ENCODE peak calls at places on chromosome 2, in five cellular contexts. One of them, this sample, is unnamed.

GRCh38 chr2:152387046-152387445 is 52.1 kb downstream of the FMNL2 start:
- DNase-seq in psoas muscle: no peak
- DNase-seq in GDM1: no peak
- DNase-seq in HT1080: no peak
- DNase-seq in K562: no peak
- DNase-seq in this sample: no peak

GRCh38 chr2:27831279-27832050 is 58.7 kb downstream of the RBKS start:
- DNase-seq in K562: no peak
- DNase-seq in GDM1: no peak
- DNase-seq in psoas muscle: no peak
- DNase-seq in HT1080: no peak
- DNase-seq in this sample: no peak

GRCh38 chr2:86123328-86123727 is 17.3 kb downstream of the PTCD3 start:
- DNase-seq in psoas muscle: no peak
- DNase-seq in HT1080: no peak
- DNase-seq in GDM1: no peak
- DNase-seq in K562: no peak
- DNase-seq in this sample: no peak

GRCh38 chr2:133710613-133711012 is 142.3 kb upstream of the NCKAP5 start:
- DNase-seq in psoas muscle: no peak
- DNase-seq in HT1080: no peak
- DNase-seq in K562: no peak
- DNase-seq in GDM1: no peak
- DNase-seq in this sample: no peak

GRCh38 chr2:39523308-39524044 is 86.4 kb upstream of the MAP4K3 start:
- DNase-seq in HT1080: peak
- DNase-seq in GDM1: no peak
- DNase-seq in psoas muscle: no peak
- DNase-seq in K562: peak
- DNase-seq in this sample: no peak

GRCh38 chr2:120385355-120386127 is 39.6 kb downstream of the INHBB start:
- DNase-seq in psoas muscle: peak
- DNase-seq in GDM1: no peak
- DNase-seq in K562: no peak
- DNase-seq in HT1080: no peak
- DNase-seq in this sample: no peak

GRCh38 chr2:156736950-156737349 is 300.8 kb downstream of the GPD2 start:
- DNase-seq in HT1080: no peak
- DNase-seq in GDM1: no peak
- DNase-seq in K562: no peak
- DNase-seq in psoas muscle: no peak
- DNase-seq in this sample: no peak

GRCh38 chr2:99880148-99880983 is 262.0 kb downstream of the AFF3 start:
- DNase-seq in HT1080: peak
- DNase-seq in GDM1: no peak
- DNase-seq in K562: no peak
- DNase-seq in psoas muscle: no peak
- DNase-seq in this sample: no peak

GRCh38 chr2:69764286-69765058 is 22.5 kb downstream of the ANXA4 start:
- DNase-seq in psoas muscle: no peak
- DNase-seq in HT1080: no peak
- DNase-seq in K562: no peak
- DNase-seq in GDM1: no peak
- DNase-seq in this sample: peak

GRCh38 chr2:69616755-69617154 is 26.8 kb downstream of the AAK1 start:
- DNase-seq in HT1080: peak
- DNase-seq in psoas muscle: no peak
- DNase-seq in GDM1: no peak
- DNase-seq in K562: no peak
- DNase-seq in this sample: no peak

GRCh38 chr2:187575081-187576067 is 21.1 kb upstream of the TFPI start:
- DNase-seq in GDM1: no peak
- DNase-seq in psoas muscle: no peak
- DNase-seq in K562: no peak
- DNase-seq in HT1080: no peak
- DNase-seq in this sample: no peak

GRCh38 chr2:234705108-234705507 is 208.2 kb upstream of the ARL4C start:
- DNase-seq in GDM1: no peak
- DNase-seq in K562: no peak
- DNase-seq in HT1080: peak
- DNase-seq in psoas muscle: no peak
- DNase-seq in this sample: no peak

GRCh38 chr2:133326651-133327397 is 241.4 kb downstream of the NCKAP5 start:
- DNase-seq in GDM1: no peak
- DNase-seq in psoas muscle: no peak
- DNase-seq in HT1080: peak
- DNase-seq in K562: no peak
- DNase-seq in this sample: no peak

GRCh38 chr2:9655441-9656269 is 24.9 kb upstream of the YWHAQ start:
- DNase-seq in K562: no peak
- DNase-seq in HT1080: peak
- DNase-seq in psoas muscle: no peak
- DNase-seq in GDM1: no peak
- DNase-seq in this sample: no peak

GRCh38 chr2:145287686-145288085 is 767.8 kb upstream of the ZEB2 start:
- DNase-seq in psoas muscle: no peak
- DNase-seq in HT1080: no peak
- DNase-seq in K562: no peak
- DNase-seq in GDM1: no peak
- DNase-seq in this sample: no peak

GRCh38 chr2:142745691-142746090 is 131.8 kb upstream of the KYNU start:
- DNase-seq in GDM1: no peak
- DNase-seq in K562: no peak
- DNase-seq in psoas muscle: no peak
- DNase-seq in HT1080: peak
- DNase-seq in this sample: no peak

GRCh38 chr2:101185656-101186055 is 34.5 kb upstream of the TBC1D8 start:
- DNase-seq in HT1080: no peak
- DNase-seq in psoas muscle: no peak
- DNase-seq in GDM1: no peak
- DNase-seq in K562: no peak
- DNase-seq in this sample: no peak

GRCh38 chr2:236847023-236847422 is 238.7 kb upstream of the COPS8 start:
- DNase-seq in psoas muscle: no peak
- DNase-seq in HT1080: no peak
- DNase-seq in GDM1: no peak
- DNase-seq in K562: no peak
- DNase-seq in this sample: no peak

GRCh38 chr2:66729391-66729790 is 294.5 kb downstream of the MEIS1 start:
- DNase-seq in GDM1: no peak
- DNase-seq in K562: no peak
- DNase-seq in HT1080: no peak
- DNase-seq in psoas muscle: no peak
- DNase-seq in this sample: no peak

GRCh38 chr2:231900486-231900942 is 25.7 kb downstream of the NPPC start:
- DNase-seq in psoas muscle: peak
- DNase-seq in K562: peak
- DNase-seq in GDM1: no peak
- DNase-seq in HT1080: peak
- DNase-seq in this sample: peak

GRCh38 chr2:207796585-207797350 is 27.1 kb upstream of the FZD5 start:
- DNase-seq in HT1080: no peak
- DNase-seq in K562: no peak
- DNase-seq in GDM1: no peak
- DNase-seq in psoas muscle: peak
- DNase-seq in this sample: peak

GRCh38 chr2:44136186-44136585 is 32.5 kb upstream of the PPM1B start:
- DNase-seq in GDM1: no peak
- DNase-seq in psoas muscle: no peak
- DNase-seq in HT1080: peak
- DNase-seq in K562: no peak
- DNase-seq in this sample: no peak

GRCh38 chr2:227267406-227268115 is 57.5 kb upstream of the MFF start:
- DNase-seq in K562: no peak
- DNase-seq in GDM1: no peak
- DNase-seq in psoas muscle: no peak
- DNase-seq in HT1080: no peak
- DNase-seq in this sample: no peak

GRCh38 chr2:226701052-226701451 is 98.6 kb downstream of the IRS1 start:
- DNase-seq in K562: no peak
- DNase-seq in psoas muscle: no peak
- DNase-seq in GDM1: no peak
- DNase-seq in HT1080: peak
- DNase-seq in this sample: no peak

GRCh38 chr2:189552334-189552990 is 28.1 kb downstream of the SLC40A1 start:
- DNase-seq in K562: no peak
- DNase-seq in GDM1: no peak
- DNase-seq in HT1080: no peak
- DNase-seq in psoas muscle: no peak
- DNase-seq in this sample: no peak

GRCh38 chr2:207256026-207256425 is 90.3 kb upstream of the KLF7 start:
- DNase-seq in K562: no peak
- DNase-seq in HT1080: no peak
- DNase-seq in GDM1: no peak
- DNase-seq in psoas muscle: no peak
- DNase-seq in this sample: no peak

GRCh38 chr2:127454595-127455565 is 36.7 kb downstream of the PROC start:
- DNase-seq in K562: no peak
- DNase-seq in HT1080: no peak
- DNase-seq in GDM1: no peak
- DNase-seq in psoas muscle: no peak
- DNase-seq in this sample: peak

GRCh38 chr2:68391099-68391498 is 26.0 kb downstream of the PLEK start:
- DNase-seq in K562: no peak
- DNase-seq in HT1080: no peak
- DNase-seq in GDM1: no peak
- DNase-seq in psoas muscle: no peak
- DNase-seq in this sample: no peak